ENCODE peak calls at places on chromosomes 3 and 15, in five cellular contexts. V is right lobe of liver, T is fibroblast of lung, R is body of pancreas, Y is neuronal stem cell. K is an unnamed sample.

GRCh38 chr15:68598171-68599152 is 19.7 kb downstream of the CORO2B start:
- DNase-seq in R (no peak), T (peak; percentile 49), V (no peak), Y (no peak), K (no peak)

GRCh38 chr3:132290833-132291232 is 26.4 kb upstream of the ACP3 start:
- DNase-seq in Y (no peak), R (no peak), V (no peak), T (peak; percentile 91), K (no peak)

GRCh38 chr3:69491980-69492379 is 106.1 kb upstream of the FRMD4B start:
- DNase-seq in R (no peak), T (no peak), Y (no peak), V (no peak), K (no peak)

GRCh38 chr3:114499986-114500385 is 206.2 kb downstream of the TIGIT start:
- DNase-seq in R (no peak), Y (no peak), V (no peak), T (peak; percentile 38), K (no peak)

GRCh38 chr3:187295635-187296034 is 4.1 kb upstream of the MASP1 start:
- DNase-seq in T (peak; percentile 19), R (no peak), V (no peak), Y (no peak), K (no peak)

GRCh38 chr15:100596792-100597191 is 5.2 kb downstream of the LINS1 start:
- DNase-seq in Y (no peak), T (no peak), V (no peak), R (peak; percentile 6), K (peak; percentile 61)

GRCh38 chr15:78533331-78533730 is 6.9 kb upstream of the PSMA4 start:
- DNase-seq in R (no peak), Y (no peak), T (no peak), V (no peak), K (no peak)

GRCh38 chr3:196569003-196569516 is 600 bp downstream of the FBXO45 start:
- DNase-seq in V (peak; percentile 56), R (peak; percentile 63), Y (no peak), T (peak; percentile 7), K (peak; percentile 72)

GRCh38 chr15:48631191-48631770 is 14.2 kb downstream of the FBN1 start:
- DNase-seq in R (no peak), V (no peak), T (peak; percentile 29), Y (no peak), K (no peak)

GRCh38 chr3:37808656-37809055 is 53.0 kb upstream of the CTDSPL start:
- DNase-seq in Y (no peak), V (no peak), R (no peak), T (no peak), K (no peak)
- H3K27me3 ChIP-seq in Y (no peaks in the 10 kb centered on the region), V (no peaks in the 10 kb centered on the region), R (no peaks in the 10 kb centered on the region), T (no peaks in the 10 kb centered on the region), K (no peaks in the 10 kb centered on the region)

GRCh38 chr3:6929918-6930317 is 69.0 kb downstream of the GRM7 start:
- DNase-seq in R (no peak), T (no peak), V (no peak), Y (no peak), K (no peak)
- H3K4me3 ChIP-seq in R (no peak overlapping the region), T (no peak overlapping the region), V (no peak overlapping the region), Y (no peak overlapping the region), K (no peak overlapping the region)

DNA sequence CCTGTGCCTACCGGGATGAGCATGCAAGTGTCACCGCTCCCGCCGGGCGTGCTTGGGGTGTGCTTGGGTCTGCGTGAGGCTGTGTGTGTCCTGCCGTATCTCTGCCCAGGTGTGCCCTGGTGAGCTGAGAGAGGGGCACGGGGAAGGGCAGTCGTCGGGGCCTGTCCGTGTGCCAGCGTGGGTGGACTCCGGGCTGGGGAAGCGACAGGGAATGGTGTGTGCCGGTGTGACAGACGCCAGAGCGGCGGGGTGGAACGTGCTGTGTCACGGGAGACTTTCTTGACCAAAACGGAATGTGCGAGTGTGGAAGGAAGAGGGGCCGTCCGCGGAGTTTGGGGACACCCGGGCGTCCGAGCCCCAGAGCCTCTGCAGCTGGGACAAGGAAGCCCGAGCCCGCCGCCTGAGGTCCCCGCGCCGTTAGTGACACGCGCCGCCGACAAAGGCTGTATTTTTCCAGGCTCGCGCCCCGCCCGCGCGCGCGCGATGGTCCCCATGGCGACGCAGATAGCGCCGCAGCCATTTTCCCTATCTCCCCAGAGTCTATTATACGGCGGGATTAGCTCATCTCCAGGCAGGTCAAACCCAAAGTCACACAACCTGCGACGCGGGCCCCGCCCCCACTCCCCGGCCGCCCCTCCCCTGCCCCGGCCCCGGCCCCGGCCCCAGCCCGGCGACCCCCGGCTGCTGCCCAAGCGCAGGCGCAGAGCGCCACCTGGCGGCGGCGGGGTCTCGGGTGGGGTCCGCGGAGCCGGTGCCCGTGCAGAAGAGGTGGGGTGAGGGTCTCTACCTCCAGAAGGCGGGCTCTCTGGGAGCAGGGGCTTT is 4.5 kb upstream of the GATA2 start:
- DNase-seq in V (peak; percentile 63), Y (no peak), R (peak; percentile 86), T (no peak), K (peak; percentile 75)
- H3K27me3 ChIP-seq in V (peaks cover 1% of the 10 kb centered on the region), Y (peaks cover 46% of the 10 kb centered on the region), R (no peaks in the 10 kb centered on the region), T (peaks cover 39% of the 10 kb centered on the region), K (peaks cover 75% of the 10 kb centered on the region)

GRCh38 chr15:29568840-29569532 is 253.3 kb downstream of the TJP1 start:
- DNase-seq in R (peak; percentile 81), T (no peak), Y (no peak), V (no peak), K (no peak)
- H3K4me3 ChIP-seq in R (no peak overlapping the region), T (no peak overlapping the region), Y (no peak overlapping the region), V (no peak overlapping the region), K (no peak overlapping the region)

DNA sequence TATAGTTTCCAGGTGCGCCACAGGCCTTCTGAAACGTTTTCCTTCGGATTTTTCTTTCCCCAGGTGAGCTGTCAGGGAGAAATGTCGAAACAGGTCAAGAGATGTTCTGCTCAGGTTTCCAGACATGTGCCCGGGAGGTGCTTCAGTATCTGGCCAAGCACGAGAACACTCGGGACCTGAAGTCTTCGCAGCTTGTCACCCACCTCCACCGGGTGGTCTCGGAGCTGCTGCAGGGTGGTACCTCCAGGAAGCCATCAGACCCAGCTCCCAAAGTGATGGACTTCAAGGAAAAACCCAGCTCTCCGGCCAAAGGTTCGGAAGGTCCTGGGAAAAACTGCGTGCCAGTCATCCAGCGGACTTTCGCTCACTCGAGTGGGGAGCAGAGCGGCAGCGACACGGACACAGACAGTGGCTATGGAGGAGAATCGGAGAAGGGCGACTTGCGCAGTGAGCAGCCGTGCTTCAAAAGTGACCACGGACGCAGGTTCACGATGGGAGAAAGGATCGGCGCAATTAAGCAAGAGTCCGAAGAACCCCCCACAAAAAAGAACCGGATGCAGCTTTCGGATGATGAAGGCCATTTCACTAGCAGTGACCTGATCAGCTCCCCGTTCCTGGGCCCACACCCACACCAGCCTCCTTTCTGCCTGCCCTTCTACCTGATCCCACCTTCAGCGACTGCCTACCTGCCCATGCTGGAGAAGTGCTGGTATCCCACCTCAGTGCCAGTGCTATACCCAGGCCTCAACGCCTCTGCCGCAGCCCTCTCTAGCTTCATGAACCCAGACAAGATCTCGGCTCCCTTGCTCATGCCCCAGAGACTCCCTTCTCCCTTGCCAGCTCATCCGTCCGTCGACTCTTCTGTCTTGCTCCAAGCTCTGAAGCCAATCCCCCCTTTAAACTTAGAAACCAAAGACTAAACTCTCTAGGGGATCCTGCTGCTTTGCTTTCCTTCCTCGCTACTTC is 3.8 kb downstream of the BHLHE40 start:
- DNase-seq in V (no peak), T (no peak), Y (no peak), R (peak; percentile 35), K (no peak)
- H3K27me3 ChIP-seq in V (no peaks in the 10 kb centered on the region), T (no peaks in the 10 kb centered on the region), Y (peaks cover 16% of the 10 kb centered on the region), R (no peaks in the 10 kb centered on the region), K (no peaks in the 10 kb centered on the region)

GRCh38 chr15:62991698-62992097 is 50.8 kb upstream of the TPM1 start:
- DNase-seq in T (no peak), R (no peak), Y (no peak), V (no peak), K (no peak)

GRCh38 chr15:62994439-62994838 is 48.1 kb upstream of the TPM1 start:
- DNase-seq in Y (no peak), V (no peak), T (no peak), R (no peak), K (no peak)

GRCh38 chr15:62989366-62990055 is 53.0 kb upstream of the TPM1 start:
- DNase-seq in V (no peak), T (peak; percentile 50), R (no peak), Y (no peak), K (no peak)

GRCh38 chr15:62994975-62995730 is 47.4 kb upstream of the TPM1 start:
- DNase-seq in V (no peak), R (no peak), Y (no peak), T (no peak), K (no peak)

GRCh38 chr15:62993066-62993465 is 49.5 kb upstream of the TPM1 start:
- DNase-seq in R (no peak), V (no peak), T (no peak), Y (peak; percentile 71), K (no peak)
- H3K4me3 ChIP-seq in R (no peak overlapping the region), V (no peak overlapping the region), T (no peak overlapping the region), Y (no peak overlapping the region), K (no peak overlapping the region)

GRCh38 chr15:81507831-81508230 is 133.8 kb upstream of the TMC3 start:
- DNase-seq in Y (no peak), T (no peak), R (no peak), V (no peak), K (no peak)

GRCh38 chr15:81516012-81516411 is 142.0 kb upstream of the TMC3 start:
- DNase-seq in Y (no peak), T (no peak), R (no peak), V (no peak), K (no peak)

GRCh38 chr15:81506936-81507335 is 132.9 kb upstream of the TMC3 start:
- DNase-seq in V (no peak), Y (no peak), R (no peak), T (no peak), K (no peak)

GRCh38 chr15:81514769-81515168 is 140.8 kb upstream of the TMC3 start:
- DNase-seq in R (no peak), T (no peak), Y (no peak), V (no peak), K (no peak)

GRCh38 chr15:81511160-81511559 is 137.1 kb upstream of the TMC3 start:
- DNase-seq in Y (no peak), V (no peak), R (no peak), T (peak; percentile 18), K (no peak)
- H3K27me3 ChIP-seq in Y (no peaks in the 10 kb centered on the region), V (no peaks in the 10 kb centered on the region), R (no peaks in the 10 kb centered on the region), T (no peaks in the 10 kb centered on the region), K (no peaks in the 10 kb centered on the region)

DNA sequence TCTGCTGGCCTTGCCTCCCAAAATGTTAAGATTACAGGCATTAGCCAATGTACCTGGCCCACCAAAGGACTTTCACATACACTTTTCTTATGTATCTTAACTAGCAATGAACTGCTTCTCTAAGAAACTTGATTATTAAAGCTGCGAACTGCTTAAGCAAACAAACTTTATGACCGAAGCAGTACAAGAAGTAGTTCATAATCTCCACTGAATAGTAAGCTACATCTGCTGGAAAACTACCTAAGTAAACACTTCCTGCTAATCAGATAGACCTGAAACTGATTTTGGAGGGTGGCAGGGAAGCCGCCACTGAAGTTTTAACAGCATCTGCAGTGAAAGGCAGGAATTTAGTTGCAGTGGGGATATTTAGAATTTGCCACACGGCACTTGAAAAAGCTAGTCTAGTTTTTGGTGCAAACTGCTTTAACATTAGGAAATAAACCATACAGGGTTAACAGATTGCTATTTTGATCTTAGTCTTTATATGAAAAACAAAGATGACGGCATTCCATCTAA is 8.1 kb downstream of the HYPK start:
- DNase-seq in R (no peak), V (no peak), Y (no peak), T (no peak), K (no peak)
- H3K4me3 ChIP-seq in R (no peak overlapping the region), V (no peak overlapping the region), Y (no peak overlapping the region), T (no peak overlapping the region), K (no peak overlapping the region)